ENCODE peak calls at places on chromosomes 12 and 14, in nine cellular contexts. B is CD4-positive, CD25-positive, alpha-beta regulatory T cell; C is thoracic aorta; W is WTC11; L is mucosa of descending colon; O is heart right ventricle; R is IMR-90; Q is CD4-positive, alpha-beta T cell; T is heart left ventricle. J is an unnamed sample.

GRCh38 chr12:1779783-1780182 is 40.6 kb upstream of the LRTM2 start:
- DNase-seq in B (no peak), C (no peak), T (no peak), L (no peak), W (no peak), Q (no peak), O (no peak), R (peak; percentile 75), J (no peak)

GRCh38 chr14:103056322-103057027 is 874 bp downstream of the CDC42BPB start:
- DNase-seq in C (no peak), T (peak; percentile 88), R (peak; percentile 55), O (peak; percentile 91), B (no peak), L (peak; percentile 87), W (peak; percentile 60), Q (no peak), J (peak; percentile 87)

GRCh38 chr12:45388545-45388944 is 172.7 kb downstream of the ANO6 start:
- DNase-seq in T (peak; percentile 22), L (no peak), W (no peak), B (no peak), R (peak; percentile 58), C (no peak), O (peak; percentile 49), Q (no peak), J (no peak)

GRCh38 chr12:124419292-124420040 is 124.6 kb downstream of the RFLNA start:
- DNase-seq in Q (no peak), C (no peak), R (peak; percentile 97), O (no peak), W (no peak), L (no peak), B (no peak), T (no peak), J (no peak)

GRCh38 chr12:4951601-4952000 is 41.9 kb downstream of the KCNA1 start:
- DNase-seq in T (no peak), C (no peak), R (no peak), O (no peak), L (no peak), Q (no peak), B (no peak), W (no peak), J (no peak)

GRCh38 chr12:115396567-115396966 is 712.6 kb upstream of the TBX3 start:
- DNase-seq in O (no peak), T (no peak), L (no peak), Q (no peak), W (no peak), R (no peak), B (no peak), C (no peak), J (no peak)

GRCh38 chr12:1509703-1510395 is 84.5 kb downstream of the FBXL14 start:
- DNase-seq in C (no peak), W (no peak), L (no peak), Q (no peak), R (no peak), O (no peak), T (no peak), B (no peak), J (peak; percentile 23)

GRCh38 chr14:64707661-64708060 is 3.4 kb downstream of the PLEKHG3 start:
- DNase-seq in R (peak; percentile 85), W (no peak), O (no peak), L (no peak), T (no peak), Q (no peak), C (no peak), B (no peak), J (peak; percentile 87)

GRCh38 chr12:90543393-90543792 is 411.6 kb downstream of the CCER1 start:
- DNase-seq in Q (no peak), L (no peak), T (no peak), B (no peak), O (no peak), C (no peak), R (peak; percentile 44), W (no peak), J (no peak)

GRCh38 chr12:50112456-50113218 is 601 bp downstream of the COX14 start:
- DNase-seq in W (no peak), R (no peak), B (no peak), T (no peak), C (no peak), L (no peak), Q (no peak), O (peak; percentile 45), J (no peak)

GRCh38 chr14:31843361-31844091 is 233.6 kb upstream of the ARHGAP5 start:
- DNase-seq in L (no peak), O (no peak), R (peak; percentile 19), C (no peak), W (no peak), B (no peak), T (no peak), Q (no peak), J (no peak)

GRCh38 chr12:66899567-66899966 is 220.7 kb upstream of the GRIP1 start:
- DNase-seq in W (no peak), R (no peak), B (no peak), T (no peak), Q (no peak), C (no peak), L (no peak), O (no peak), J (no peak)

GRCh38 chr14:29486132-29486531 is 441.5 kb downstream of the PRKD1 start:
- DNase-seq in Q (no peak), L (no peak), B (no peak), T (no peak), W (no peak), R (no peak), C (no peak), O (no peak), J (no peak)

GRCh38 chr12:44422559-44422958 is 453.6 kb downstream of the NELL2 start:
- DNase-seq in L (no peak), O (no peak), Q (no peak), T (no peak), W (no peak), C (no peak), R (no peak), B (no peak), J (no peak)

GRCh38 chr14:101823081-101823480 is 61.6 kb downstream of the PPP2R5C start:
- DNase-seq in C (no peak), Q (peak; percentile 42), B (peak; percentile 76), L (no peak), T (no peak), W (no peak), O (no peak), R (peak; percentile 52), J (no peak)

GRCh38 chr12:27220057-27220987 is 23.8 kb upstream of the STK38L start:
- DNase-seq in W (no peak), Q (no peak), T (no peak), B (no peak), C (no peak), L (no peak), O (no peak), R (peak; percentile 28), J (no peak)

GRCh38 chr14:99389171-99389826 is 91.4 kb downstream of the SETD3 start:
- DNase-seq in O (peak; percentile 17), R (peak; percentile 10), B (no peak), C (no peak), Q (no peak), T (peak; percentile 29), L (no peak), W (peak; percentile 79), J (no peak)

GRCh38 chr14:63508033-63508432 is 35.1 kb downstream of the PPP2R5E start:
- DNase-seq in T (no peak), W (no peak), L (no peak), Q (no peak), O (no peak), R (no peak), C (no peak), B (no peak), J (no peak)

GRCh38 chr14:29846339-29847129 is 81.1 kb downstream of the PRKD1 start:
- DNase-seq in R (peak; percentile 69), Q (no peak), C (no peak), L (no peak), B (no peak), T (no peak), W (no peak), O (no peak), J (no peak)

GRCh38 chr12:124030510-124030909 is 57.5 kb downstream of the ZNF664 start:
- DNase-seq in O (no peak), B (no peak), L (no peak), W (no peak), R (peak; percentile 88), T (no peak), Q (no peak), C (no peak), J (no peak)

GRCh38 chr14:30373053-30373849 is 185.7 kb upstream of the G2E3 start:
- DNase-seq in C (no peak), L (no peak), B (no peak), W (no peak), T (no peak), O (no peak), R (no peak), Q (no peak), J (no peak)

GRCh38 chr14:93232159-93232558 is 25.1 kb downstream of the UBR7 start:
- DNase-seq in Q (no peak), L (no peak), W (no peak), O (no peak), C (no peak), R (no peak), B (no peak), T (no peak), J (no peak)

GRCh38 chr12:57459750-57460400 is at the start of gene GLI1:
- DNase-seq in T (no peak), L (peak; percentile 59), R (peak; percentile 28), C (no peak), B (no peak), O (no peak), Q (no peak), W (peak; percentile 39), J (no peak)

GRCh38 chr12:126998747-126999285 is 1268.2 kb upstream of the TMEM132C start:
- DNase-seq in L (no peak), O (no peak), C (no peak), R (no peak), T (no peak), Q (no peak), B (no peak), W (no peak), J (no peak)

GRCh38 chr14:30656190-30656632 is 34.1 kb downstream of the SCFD1 start:
- DNase-seq in T (no peak), W (peak; percentile 34), L (no peak), C (no peak), R (peak; percentile 26), Q (no peak), O (peak; percentile 12), B (peak; percentile 8), J (no peak)

GRCh38 chr12:109762071-109762672 is 48.5 kb downstream of the FAM222A start:
- DNase-seq in W (peak; percentile 3), B (no peak), L (no peak), C (no peak), R (no peak), T (no peak), O (no peak), Q (no peak), J (no peak)

GRCh38 chr12:1993341-1993740 is 10.9 kb downstream of the DCP1B start:
- DNase-seq in Q (no peak), T (no peak), L (no peak), R (peak; percentile 98), B (no peak), C (no peak), O (no peak), W (no peak), J (no peak)

GRCh38 chr14:64966976-64967375 is 5.2 kb downstream of the RAB15 start:
- DNase-seq in R (no peak), L (no peak), C (no peak), W (no peak), B (no peak), T (no peak), O (no peak), Q (no peak), J (no peak)

GRCh38 chr14:96574633-96575191 is 72.5 kb downstream of the PAPOLA start:
- DNase-seq in O (no peak), W (no peak), L (no peak), T (no peak), B (no peak), C (no peak), Q (no peak), R (peak; percentile 82), J (no peak)

GRCh38 chr14:23366163-23366921 is 1.4 kb upstream of the EFS start:
- DNase-seq in O (peak; percentile 73), L (no peak), W (peak; percentile 93), R (peak; percentile 72), C (no peak), B (no peak), Q (no peak), T (peak; percentile 75), J (peak; percentile 83)

GRCh38 chr12:48336564-48336963 is 14.2 kb downstream of the ZNF641 start:
- DNase-seq in T (no peak), L (no peak), B (no peak), R (no peak), O (no peak), W (peak; percentile 35), C (no peak), Q (no peak), J (no peak)